ENCODE peak calls at places on chromosome 22, in six cellular contexts. B, I, A, E, J and R are unnamed samples.

GRCh38 chr22:17343766-17344165 is 25.5 kb upstream of the CECR2 start:
- DNase-seq in B (no peak), I (no peak), A (no peak), E (no peak), J (no peak), R (no peak)

GRCh38 chr22:46051646-46052045 is 74.7 kb upstream of the WNT7B start:
- DNase-seq in B (peak), I (no peak), A (no peak), E (no peak), J (no peak), R (no peak)

GRCh38 chr22:35476341-35476740 is 64.3 kb upstream of the RASD2 start:
- DNase-seq in B (no peak), I (no peak), A (no peak), E (no peak), J (no peak), R (no peak)

GRCh38 chr22:32951081-32951806 is 106.9 kb downstream of the SYN3 start:
- DNase-seq in B (no peak), I (no peak), A (no peak), E (peak), J (peak), R (no peak)

GRCh38 chr22:30968015-30968923 is at the start of gene MORC2:
- DNase-seq in B (peak), I (no peak), A (no peak), E (no peak), J (peak), R (peak)

GRCh38 chr22:26289486-26290250 is 120.4 kb downstream of the SEZ6L start:
- DNase-seq in B (no peak), I (no peak), A (no peak), E (no peak), J (no peak), R (no peak)

GRCh38 chr22:19129871-19130270 is 1.2 kb upstream of the TSSK2 start:
- DNase-seq in B (no peak), I (no peak), A (no peak), E (no peak), J (no peak), R (peak)

GRCh38 chr22:27463121-27463520 is 338.4 kb downstream of the MN1 start:
- DNase-seq in B (no peak), I (no peak), A (no peak), E (no peak), J (no peak), R (no peak)

GRCh38 chr22:29600846-29601245 is 2.6 kb upstream of the NF2 start:
- DNase-seq in B (no peak), I (no peak), A (no peak), E (no peak), J (no peak), R (no peak)

DNA sequence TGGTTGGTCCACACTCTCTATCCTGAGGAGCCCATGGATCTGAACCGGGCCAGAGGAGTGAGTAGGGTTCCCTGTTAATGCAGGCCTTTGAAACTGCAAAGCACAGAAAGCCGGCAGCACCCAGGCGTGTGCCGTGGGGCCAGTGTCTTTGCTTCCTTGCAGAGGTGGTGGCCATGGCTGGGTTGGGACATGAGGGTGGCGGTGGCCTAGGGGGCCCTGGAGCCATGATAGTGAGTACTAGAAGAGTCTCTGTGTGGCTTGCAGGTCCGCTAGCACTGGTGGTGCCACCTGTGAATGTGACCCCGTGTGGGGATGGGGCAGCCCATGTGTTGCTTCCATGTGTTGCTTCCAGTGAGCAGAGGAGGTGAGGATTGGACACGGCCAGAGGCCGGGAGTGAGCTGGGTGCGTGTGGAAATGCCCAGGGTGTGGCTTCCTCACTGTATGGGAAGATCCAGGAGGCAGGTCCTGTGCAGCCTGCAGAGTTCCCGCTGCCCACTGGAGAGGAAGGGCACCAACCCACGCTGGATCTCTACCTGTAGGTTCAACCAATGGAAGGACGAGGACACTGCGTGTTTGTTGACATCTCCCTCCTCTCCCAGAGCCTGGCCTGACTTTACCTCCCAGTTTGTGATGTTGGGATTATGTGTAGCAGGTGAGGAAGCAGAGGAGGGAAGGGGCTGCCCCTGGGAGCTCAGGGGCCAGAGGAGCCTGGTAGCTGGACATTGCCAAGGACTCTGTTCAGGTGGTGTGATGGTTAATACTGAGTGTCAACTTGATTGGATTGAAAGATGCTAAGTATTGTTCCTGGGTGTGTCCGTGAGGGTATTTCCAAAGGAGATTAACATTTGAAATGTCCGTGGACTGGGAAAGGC is 796.6 kb downstream of the TBC1D22A start:
- DNase-seq in B (no peak), I (no peak), A (no peak), E (no peak), J (no peak), R (no peak)
- H3K4me3 ChIP-seq in B (no peak), I (no peak), A (no peak), E (no peak), J (no peak), R (no peak)

GRCh38 chr22:22422629-22423112 is 85.9 kb downstream of the ZNF280B start:
- DNase-seq in B (peak), I (peak), A (peak), E (peak), J (peak), R (peak)

GRCh38 chr22:22425366-22425765 is 83.2 kb downstream of the ZNF280B start:
- DNase-seq in B (no peak), I (no peak), A (no peak), E (no peak), J (no peak), R (no peak)

GRCh38 chr22:22423681-22424080 is 84.9 kb downstream of the ZNF280B start:
- DNase-seq in B (no peak), I (no peak), A (no peak), E (no peak), J (no peak), R (no peak)

GRCh38 chr22:22424956-22425355 is 83.6 kb downstream of the ZNF280B start:
- DNase-seq in B (no peak), I (no peak), A (no peak), E (no peak), J (no peak), R (no peak)

GRCh38 chr22:22424210-22424800 is 84.2 kb downstream of the ZNF280B start:
- DNase-seq in B (no peak), I (no peak), A (no peak), E (no peak), J (peak), R (no peak)
- TF ChIP-seq CTCF in B (no peak), I (no peak), A (no peak), E (no peak), J (no peak), R (no peak)

GRCh38 chr22:39092111-39092867 is 4.8 kb upstream of the APOBEC3H start:
- DNase-seq in B (no peak), I (no peak), A (no peak), E (no peak), J (no peak), R (no peak)

GRCh38 chr22:39091136-39092081 is 5.6 kb upstream of the APOBEC3H start:
- DNase-seq in B (no peak), I (no peak), A (no peak), E (no peak), J (no peak), R (no peak)

GRCh38 chr22:39089928-39090327 is 7.1 kb upstream of the APOBEC3H start:
- DNase-seq in B (no peak), I (no peak), A (no peak), E (no peak), J (no peak), R (no peak)

GRCh38 chr22:39088688-39089032 is 8.4 kb upstream of the APOBEC3H start:
- DNase-seq in B (no peak), I (no peak), A (no peak), E (no peak), J (no peak), R (no peak)

DNA sequence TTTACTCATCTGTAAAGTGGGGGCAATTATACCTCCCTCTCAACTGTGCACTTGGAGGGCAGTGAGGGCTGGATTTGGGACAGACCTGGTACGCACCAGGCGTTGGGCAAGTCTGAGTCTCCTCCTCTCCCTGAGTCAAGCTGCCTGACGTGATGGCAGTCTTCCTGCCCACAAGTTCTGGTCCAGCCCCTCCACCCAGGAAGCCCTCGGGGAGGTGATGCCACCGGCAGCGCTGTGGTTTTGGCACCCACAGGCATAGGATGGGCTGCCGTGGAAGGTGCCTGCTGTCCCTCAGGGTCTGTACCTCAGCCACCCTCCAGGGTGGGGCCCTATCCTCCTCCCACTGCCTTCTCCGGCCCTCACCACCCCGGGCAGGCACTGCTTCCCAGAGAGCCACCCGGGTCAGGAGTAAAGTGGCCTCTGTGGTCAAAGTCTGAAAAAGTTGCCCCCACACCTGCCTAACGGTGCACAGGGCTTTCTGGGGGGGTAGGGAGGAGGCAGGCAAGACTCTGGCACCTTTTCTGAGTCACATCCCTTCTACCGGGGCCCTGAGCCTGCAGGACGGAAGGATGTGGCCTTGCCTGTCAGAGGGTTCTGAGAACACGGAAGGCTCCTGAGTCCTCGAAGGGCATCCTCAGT is 6.5 kb upstream of the APOBEC3H start:
- DNase-seq in B (peak), I (no peak), A (no peak), E (no peak), J (no peak), R (no peak)
- TF ChIP-seq POLR2AphosphoS5 in B (no peak), I (no peak), A (no peak), E (no peak), J (no peak), R (no peak)

GRCh38 chr22:39401301-39401631 is 1.7 kb downstream of the TAB1 start:
- DNase-seq in B (no peak), I (no peak), A (no peak), E (no peak), J (no peak), R (no peak)
- H3K4me3 ChIP-seq in B (no peak), I (no peak), A (no peak), E (no peak), J (no peak), R (no peak)

DNA sequence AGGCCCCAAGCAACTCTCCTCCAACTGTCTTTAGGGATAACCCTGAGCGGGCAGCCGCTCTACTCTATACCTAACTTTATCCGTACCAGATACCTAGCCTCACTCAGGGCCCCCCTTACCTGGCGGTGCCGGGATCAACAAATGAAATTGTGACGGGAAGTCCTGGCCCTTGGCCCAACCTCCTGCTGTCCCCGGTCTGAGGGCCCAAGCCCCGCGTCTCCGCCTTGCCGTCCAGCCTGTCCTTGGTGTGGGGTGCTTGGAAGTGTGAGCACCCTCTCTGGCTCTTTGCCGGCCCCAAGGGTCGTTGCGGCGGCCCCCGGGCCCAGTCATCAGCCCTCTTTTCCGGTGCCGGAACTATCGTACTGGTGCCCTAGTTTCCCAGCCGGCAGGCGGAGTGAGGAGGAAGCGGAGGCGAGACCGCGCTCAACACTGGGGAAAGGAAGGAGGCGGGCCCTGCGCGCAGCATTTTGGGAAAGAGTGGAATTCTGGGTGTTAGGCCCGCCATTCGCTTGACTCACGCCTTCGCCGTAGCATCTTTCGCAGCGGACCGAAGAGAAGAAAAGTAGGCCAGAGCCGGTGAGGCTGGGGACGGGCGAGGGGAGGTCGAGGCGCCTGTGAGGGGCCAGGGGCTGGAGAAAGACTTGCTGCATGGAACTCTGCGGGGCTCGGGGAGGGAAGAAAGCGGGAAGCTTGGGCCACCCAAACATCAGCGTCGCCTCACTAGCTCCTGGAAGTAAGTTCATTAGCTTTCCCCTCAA is at the start of gene SNRPD3:
- DNase-seq in B (peak), I (peak), A (peak), E (peak), J (peak), R (peak)
- TF ChIP-seq CTCF in B (no peak), I (no peak), A (no peak), E (no peak), J (no peak), R (peak)

GRCh38 chr22:44357962-44358553 is 45.3 kb upstream of the SHISAL1 start:
- DNase-seq in B (no peak), I (no peak), A (no peak), E (no peak), J (no peak), R (no peak)
- TF ChIP-seq POLR2AphosphoS5 in B (peak), I (no peak), A (no peak), E (no peak), J (no peak), R (no peak)